ENCODE peak calls at places on chromosomes 1 and 21, in eight cellular contexts. T, O, R, D, J, L, P and V are unnamed samples.

GRCh38 chr1:202105571-202106339 is 17.0 kb upstream of the GPR37L1 start:
- DNase-seq in T (no peak), O (peak; percentile 76), R (no peak), D (no peak), J (no peak), L (no peak), P (no peak), V (no peak)

GRCh38 chr1:19124273-19124672 is 85.8 kb downstream of the UBR4 start:
- DNase-seq in T (no peak), O (no peak), R (no peak), D (no peak), J (no peak), L (no peak), P (no peak), V (peak; percentile 61)

GRCh38 chr21:29256125-29256895 is 42.4 kb upstream of the BACH1 start:
- DNase-seq in T (no peak), O (no peak), R (no peak), D (no peak), J (no peak), L (no peak), P (peak; percentile 52), V (no peak)

GRCh38 chr1:234292548-234292947 is 80.7 kb upstream of the COA6 start:
- DNase-seq in T (no peak), O (no peak), R (no peak), D (no peak), J (no peak), L (no peak), P (no peak), V (no peak)

GRCh38 chr1:26364956-26365355 is 7.6 kb downstream of the ZNF683 start:
- DNase-seq in T (no peak), O (no peak), R (no peak), D (no peak), J (no peak), L (no peak), P (no peak), V (no peak)

GRCh38 chr1:29975036-29975694 is 738.8 kb downstream of the PTPRU start:
- DNase-seq in T (no peak), O (peak; percentile 45), R (no peak), D (peak; percentile 24), J (no peak), L (no peak), P (peak; percentile 4), V (peak; percentile 25)

GRCh38 chr1:30133414-30134055 is 589.9 kb downstream of the MATN1 start:
- DNase-seq in T (no peak), O (no peak), R (peak; percentile 18), D (no peak), J (no peak), L (no peak), P (no peak), V (no peak)

GRCh38 chr1:20486457-20487235 is 636 bp upstream of the CAMK2N1 start:
- DNase-seq in T (peak; percentile 32), O (peak; percentile 48), R (peak; percentile 90), D (peak; percentile 64), J (peak; percentile 30), L (no peak), P (peak; percentile 42), V (no peak)

GRCh38 chr1:15455522-15455921 is 1.0 kb upstream of the CELA2A start:
- DNase-seq in T (no peak), O (no peak), R (no peak), D (peak; percentile 75), J (no peak), L (no peak), P (no peak), V (no peak)

GRCh38 chr1:170530972-170531757 is 801 bp upstream of the GORAB start:
- DNase-seq in T (no peak), O (no peak), R (peak; percentile 43), D (peak; percentile 56), J (peak; percentile 7), L (no peak), P (peak; percentile 9), V (no peak)

GRCh38 chr1:245212221-245212710 is 57.5 kb downstream of the KIF26B start:
- DNase-seq in T (no peak), O (no peak), R (no peak), D (no peak), J (no peak), L (no peak), P (no peak), V (no peak)

GRCh38 chr1:33985166-33985565 is 121.3 kb downstream of the HMGB4 start:
- DNase-seq in T (no peak), O (peak; percentile 77), R (no peak), D (peak; percentile 22), J (no peak), L (no peak), P (no peak), V (no peak)

GRCh38 chr1:234478152-234478480 is 863 bp downstream of the TARBP1 start:
- DNase-seq in T (no peak), O (peak; percentile 32), R (peak; percentile 77), D (peak; percentile 26), J (peak; percentile 81), L (peak; percentile 65), P (no peak), V (peak; percentile 83)

GRCh38 chr1:164617607-164618564 is 58.9 kb downstream of the PBX1 start:
- DNase-seq in T (no peak), O (no peak), R (peak; percentile 66), D (peak; percentile 54), J (no peak), L (no peak), P (peak; percentile 32), V (no peak)

GRCh38 chr1:44519035-44519676 is 114.1 kb downstream of the RNF220 start:
- DNase-seq in T (no peak), O (no peak), R (no peak), D (no peak), J (no peak), L (no peak), P (no peak), V (no peak)

GRCh38 chr1:151158311-151158710 is 1.9 kb downstream of the TNFAIP8L2 start:
- DNase-seq in T (no peak), O (no peak), R (no peak), D (no peak), J (no peak), L (peak; percentile 30), P (no peak), V (no peak)